ENCODE peak calls at places on chromosomes 11 and 22, in six cellular contexts. O is NCI-H1436, S is NCI-H460, L is neural crest cell, Y is HFFc6, N is AG08395. J is an unnamed sample.

GRCh38 chr11:69052343-69053168 is 3.8 kb downstream of the TPCN2 start:
- DNase-seq in S (no peak), L (no peak), O (no peak), Y (no peak), N (no peak), J (no peak)

GRCh38 chr11:103537904-103538502 is 428.8 kb downstream of the DYNC2H1 start:
- DNase-seq in L (no peak), N (peak), Y (peak), S (no peak), O (no peak), J (no peak)

GRCh38 chr11:11672764-11673163 is 51.0 kb upstream of the GALNT18 start:
- DNase-seq in O (no peak), S (no peak), Y (no peak), N (no peak), L (no peak), J (no peak)

GRCh38 chr11:3840289-3840869 is 380 bp downstream of the RHOG start:
- DNase-seq in Y (no peak), O (no peak), L (peak), S (no peak), N (no peak), J (peak)

GRCh38 chr11:108780119-108780518 is 115.2 kb downstream of the DDX10 start:
- DNase-seq in O (no peak), Y (no peak), L (no peak), N (no peak), S (no peak), J (no peak)

GRCh38 chr11:65553301-65554001 is 4.7 kb downstream of the LTBP3 start:
- DNase-seq in O (peak), N (no peak), L (no peak), S (no peak), Y (no peak), J (no peak)

GRCh38 chr22:45612451-45612901 is 59.2 kb upstream of the ATXN10 start:
- DNase-seq in N (peak), S (no peak), O (peak), Y (peak), L (no peak), J (no peak)

GRCh38 chr11:100354736-100355135 is 332.4 kb upstream of the ARHGAP42 start:
- DNase-seq in N (no peak), S (no peak), Y (no peak), L (no peak), O (no peak), J (no peak)

GRCh38 chr22:23591203-23591791 is 11.2 kb upstream of the IGLL1 start:
- DNase-seq in Y (peak), O (peak), L (peak), S (peak), N (peak), J (peak)

GRCh38 chr11:113603277-113604059 is 102.6 kb downstream of the TMPRSS5 start:
- DNase-seq in S (no peak), N (peak), L (no peak), O (no peak), Y (no peak), J (no peak)

GRCh38 chr22:36056980-36057379 is 28.4 kb upstream of the RBFOX2 start:
- DNase-seq in N (no peak), O (no peak), S (no peak), L (no peak), Y (peak), J (no peak)

GRCh38 chr11:27012254-27012921 is 18.5 kb downstream of the FIBIN start:
- DNase-seq in L (no peak), S (no peak), N (peak), O (no peak), Y (peak), J (no peak)

GRCh38 chr11:64844330-64845124 is at the start of gene CDC42BPG:
- DNase-seq in L (peak), Y (peak), N (peak), S (peak), O (peak), J (peak)

GRCh38 chr11:108207683-108208060 is 14.8 kb downstream of the NPAT start:
- DNase-seq in O (no peak), L (no peak), N (no peak), Y (no peak), S (no peak), J (no peak)

GRCh38 chr11:58864335-58864734 is 19.8 kb upstream of the GLYATL2 start:
- DNase-seq in S (no peak), L (no peak), O (no peak), N (no peak), Y (no peak), J (no peak)

GRCh38 chr11:133052537-133052936 is 479.8 kb downstream of the OPCML start:
- DNase-seq in O (no peak), L (no peak), Y (no peak), S (no peak), N (no peak), J (no peak)

GRCh38 chr22:49363526-49364230 is 464.0 kb downstream of the BRD1 start:
- DNase-seq in S (no peak), O (no peak), N (no peak), Y (no peak), L (no peak), J (no peak)

GRCh38 chr22:42401562-42402334 is 30.5 kb downstream of the NFAM1 start:
- DNase-seq in S (no peak), O (no peak), L (no peak), Y (no peak), N (no peak), J (no peak)

GRCh38 chr11:6326980-6327379 is 6.7 kb upstream of the CAVIN3 start:
- DNase-seq in N (no peak), Y (no peak), L (no peak), S (no peak), O (no peak), J (no peak)

GRCh38 chr11:96035031-96035743 is 111.3 kb upstream of the MTMR2 start:
- DNase-seq in S (no peak), Y (no peak), O (no peak), N (no peak), L (no peak), J (no peak)

GRCh38 chr22:24331468-24332440 is 61.1 kb downstream of the SPECC1L start:
- DNase-seq in Y (no peak), O (no peak), L (no peak), S (no peak), N (no peak), J (no peak)

GRCh38 chr11:72712168-72712721 is 38.0 kb upstream of the PDE2A start:
- DNase-seq in N (peak), Y (no peak), S (no peak), L (no peak), O (no peak), J (no peak)

GRCh38 chr11:117426297-117426685 is 98.6 kb downstream of the CEP164 start:
- DNase-seq in O (peak), S (peak), Y (peak), N (peak), L (peak), J (peak)

GRCh38 chr11:19739872-19740271 is 27.2 kb downstream of the NAV2 start:
- DNase-seq in L (peak), S (no peak), N (no peak), O (no peak), Y (no peak), J (no peak)

GRCh38 chr11:126929186-126930085 is 71.1 kb downstream of the KIRREL3 start:
- DNase-seq in O (peak), N (peak), S (no peak), Y (peak), L (no peak), J (no peak)

GRCh38 chr11:131592152-131592551 is 221.7 kb downstream of the NTM start:
- DNase-seq in O (no peak), L (no peak), S (no peak), N (no peak), Y (no peak), J (no peak)

GRCh38 chr11:115144014-115144413 is 360.2 kb downstream of the CADM1 start:
- DNase-seq in L (no peak), N (no peak), S (no peak), Y (no peak), O (no peak), J (no peak)

GRCh38 chr22:26974914-26975313 is 317.5 kb downstream of the MIAT start:
- DNase-seq in N (no peak), O (no peak), Y (no peak), L (no peak), S (no peak), J (no peak)

GRCh38 chr11:89491141-89491690 is at the start of gene NOX4:
- DNase-seq in N (peak), Y (peak), S (no peak), O (no peak), L (peak), J (peak)

GRCh38 chr11:28146123-28146751 is 38.0 kb downstream of the METTL15 start:
- DNase-seq in N (peak), S (peak), O (no peak), Y (peak), L (no peak), J (peak)

GRCh38 chr11:117796456-117797428 is at the start of gene DSCAML1:
- DNase-seq in Y (no peak), L (peak), N (peak), S (no peak), O (no peak), J (no peak)

J was measured in hepatic stellate cell.